ENCODE peak calls at places on chromosome 17, in ten cellular contexts. A, Y, P, D, N, J, F, H, B and V are unnamed samples.

GRCh38 chr17:7839199-7839889 is 5.3 kb downstream of the KDM6B start:
- DNase-seq in A (no peak), Y (no peak), P (no peak), D (no peak), N (no peak), J (no peak), F (no peak), H (no peak), B (no peak), V (no peak)

GRCh38 chr17:29091591-29092291 is 48.8 kb downstream of the PIPOX start:
- DNase-seq in A (no peak), Y (no peak), P (no peak), D (no peak), N (no peak), J (no peak), F (no peak), H (peak; percentile 35), B (no peak), V (no peak)

GRCh38 chr17:74730491-74731346 is 6.3 kb upstream of the RAB37 start:
- DNase-seq in A (no peak), Y (no peak), P (no peak), D (no peak), N (no peak), J (peak; percentile 47), F (no peak), H (no peak), B (no peak), V (no peak)

GRCh38 chr17:55435408-55435807 is 13.8 kb upstream of the MMD start:
- DNase-seq in A (no peak), Y (no peak), P (no peak), D (no peak), N (no peak), J (no peak), F (no peak), H (no peak), B (no peak), V (no peak)

GRCh38 chr17:31509095-31509804 is 117.8 kb downstream of the RAB11FIP4 start:
- DNase-seq in A (no peak), Y (no peak), P (no peak), D (no peak), N (no peak), J (no peak), F (no peak), H (no peak), B (no peak), V (no peak)

GRCh38 chr17:76700627-76701470 is 9.9 kb downstream of the MXRA7 start:
- DNase-seq in A (peak; percentile 41), Y (no peak), P (peak; percentile 89), D (no peak), N (peak; percentile 94), J (no peak), F (peak; percentile 92), H (peak; percentile 80), B (no peak), V (no peak)

GRCh38 chr17:7293131-7293557 is 1.3 kb downstream of the YBX2 start:
- DNase-seq in A (no peak), Y (peak; percentile 38), P (no peak), D (no peak), N (no peak), J (no peak), F (no peak), H (no peak), B (no peak), V (no peak)

GRCh38 chr17:35801583-35802224 is 6.3 kb upstream of the MMP28 start:
- DNase-seq in A (no peak), Y (peak; percentile 78), P (peak; percentile 78), D (no peak), N (no peak), J (peak; percentile 24), F (peak; percentile 87), H (peak; percentile 96), B (no peak), V (peak; percentile 66)

GRCh38 chr17:44602390-44602789 is 45.1 kb downstream of the FZD2 start:
- DNase-seq in A (no peak), Y (no peak), P (no peak), D (no peak), N (no peak), J (no peak), F (no peak), H (no peak), B (no peak), V (no peak)

GRCh38 chr17:39939588-39940419 is 12.3 kb downstream of the LRRC3C start:
- DNase-seq in A (no peak), Y (no peak), P (peak; percentile 65), D (no peak), N (no peak), J (peak; percentile 24), F (no peak), H (peak; percentile 49), B (no peak), V (no peak)

GRCh38 chr17:39178516-39178915 is 12.6 kb upstream of the ARL5C start:
- DNase-seq in A (no peak), Y (no peak), P (no peak), D (no peak), N (no peak), J (no peak), F (no peak), H (no peak), B (no peak), V (no peak)

GRCh38 chr17:5608696-5609095 is 24.4 kb upstream of the NLRP1 start:
- DNase-seq in A (no peak), Y (no peak), P (no peak), D (no peak), N (no peak), J (no peak), F (no peak), H (no peak), B (no peak), V (no peak)
- TF ChIP-seq CTCF in A (no peak), Y (no peak), P (no peak), D (no peak), N (no peak), J (no peak), F (no peak), H (no peak), B (no peak), V (no peak)

DNA sequence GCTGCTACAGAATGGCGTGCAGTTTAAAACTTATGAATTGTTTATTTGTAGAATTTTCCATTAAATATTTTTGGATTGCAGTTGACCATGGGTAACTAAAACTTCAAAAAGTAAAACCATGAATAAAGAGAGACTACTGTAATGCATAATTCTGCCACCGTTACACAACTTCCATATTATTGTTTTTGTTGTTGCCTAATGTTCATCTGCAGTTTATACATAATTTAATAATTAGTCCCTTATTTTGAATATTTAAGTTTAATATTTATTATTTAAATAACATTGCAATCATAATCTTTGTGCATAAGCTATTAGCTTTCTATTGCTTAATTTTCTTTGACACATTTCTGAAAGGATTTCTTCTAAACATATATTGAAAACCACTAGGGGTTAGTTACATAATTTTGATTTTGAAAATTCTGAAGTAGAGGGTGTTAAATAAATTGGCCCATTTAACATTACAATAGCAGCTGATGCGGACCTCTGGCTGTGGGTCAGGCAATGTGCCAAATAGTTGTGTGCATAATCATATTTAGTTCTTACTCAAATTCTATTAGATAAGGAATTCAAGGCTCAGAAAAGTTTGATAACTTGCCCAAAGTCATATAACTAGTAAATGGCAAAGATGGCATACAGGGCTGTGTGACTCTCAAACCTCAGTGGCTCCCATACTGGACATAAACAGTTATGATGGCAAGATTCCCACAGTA is 31.1 kb downstream of the PPM1E start:
- DNase-seq in A (no peak), Y (no peak), P (no peak), D (no peak), N (no peak), J (no peak), F (no peak), H (peak; percentile 56), B (no peak), V (no peak)
- TF ChIP-seq CTCF in A (no peak), Y (no peak), P (no peak), D (no peak), N (no peak), J (no peak), F (no peak), H (no peak), B (no peak), V (peak; percentile 5)

GRCh38 chr17:32998111-32998892 is 6.7 kb downstream of the SPACA3 start:
- DNase-seq in A (peak; percentile 92), Y (peak; percentile 80), P (peak; percentile 68), D (no peak), N (no peak), J (peak; percentile 52), F (peak; percentile 80), H (peak; percentile 82), B (peak; percentile 50), V (peak; percentile 90)
- TF ChIP-seq CTCF in A (peak; percentile 86), Y (peak; percentile 87), P (peak; percentile 90), D (peak; percentile 77), N (peak; percentile 83), J (peak; percentile 94), F (peak; percentile 80), H (peak; percentile 82), B (peak; percentile 92), V (peak; percentile 92)

GRCh38 chr17:79127534-79128135 is 53.0 kb downstream of the ENGASE start:
- DNase-seq in A (no peak), Y (no peak), P (no peak), D (no peak), N (no peak), J (no peak), F (no peak), H (no peak), B (no peak), V (no peak)

GRCh38 chr17:79124513-79125209 is 50.0 kb downstream of the ENGASE start:
- DNase-seq in A (no peak), Y (no peak), P (no peak), D (no peak), N (no peak), J (no peak), F (no peak), H (no peak), B (no peak), V (no peak)

GRCh38 chr17:79123988-79124387 is 49.4 kb downstream of the ENGASE start:
- DNase-seq in A (no peak), Y (no peak), P (no peak), D (no peak), N (no peak), J (no peak), F (no peak), H (no peak), B (no peak), V (no peak)

GRCh38 chr17:79125503-79125902 is 50.9 kb downstream of the ENGASE start:
- DNase-seq in A (no peak), Y (no peak), P (no peak), D (no peak), N (no peak), J (no peak), F (no peak), H (peak; percentile 49), B (no peak), V (no peak)

DNA sequence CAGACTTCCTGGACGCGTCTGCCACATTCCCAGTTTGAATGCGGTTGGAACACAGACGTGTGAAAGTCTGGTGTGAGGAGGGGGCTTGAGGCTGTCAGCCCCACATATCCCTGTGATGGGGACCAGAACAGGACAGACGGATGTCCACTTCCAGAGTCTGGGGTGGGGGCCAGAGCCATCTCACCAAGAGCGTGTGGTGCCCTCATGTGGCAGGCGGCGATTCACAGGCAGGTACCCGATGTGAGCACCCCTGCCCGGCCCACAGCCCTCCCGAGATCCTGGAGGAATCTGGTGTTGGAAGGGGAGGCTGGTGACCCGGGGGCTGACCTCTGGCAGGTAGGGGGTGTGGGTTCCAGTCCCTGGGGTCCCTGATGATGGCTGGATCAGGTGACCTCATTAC is 51.5 kb downstream of the ENGASE start:
- DNase-seq in A (peak; percentile 54), Y (no peak), P (no peak), D (no peak), N (no peak), J (no peak), F (no peak), H (peak; percentile 47), B (no peak), V (no peak)
- TF ChIP-seq CTCF in A (no peak), Y (no peak), P (no peak), D (no peak), N (no peak), J (no peak), F (no peak), H (peak; percentile 41), B (no peak), V (peak; percentile 19)

GRCh38 chr17:57440522-57441269 is 184.4 kb downstream of the MSI2 start:
- DNase-seq in A (peak; percentile 74), Y (peak; percentile 47), P (peak; percentile 88), D (no peak), N (no peak), J (peak; percentile 62), F (peak; percentile 89), H (peak; percentile 80), B (no peak), V (peak; percentile 91)
- TF ChIP-seq CTCF in A (peak; percentile 36), Y (peak; percentile 34), P (no peak), D (peak; percentile 43), N (peak; percentile 22), J (peak; percentile 44), F (peak; percentile 33), H (peak; percentile 81), B (no peak), V (peak; percentile 73)